ENCODE peak calls at places on chromosome 11, in ten cellular contexts. L is A673; N is IMR-90; X is heart right ventricle; Q is uterus; R is neural progenitor cell; O is stomach; E is tibial nerve; V is Peyer's patch; P is CD8-positive, alpha-beta T cell. H is an unnamed sample.
A peak's percentile ranks its signal among the peaks of the same experiment; 100 is the strongest.

GRCh38 chr11:75733346-75734107 is 15.9 kb downstream of the MOGAT2 start:
- DNase-seq in L (peak; percentile 70), N (no peak), X (no peak), Q (no peak), R (peak; percentile 39), O (peak; percentile 61), E (no peak), V (no peak), P (no peak), H (no peak)

GRCh38 chr11:19079643-19080440 is 19.3 kb upstream of the MRGPRX2 start:
- DNase-seq in L (peak; percentile 5), N (peak; percentile 68), X (no peak), Q (peak; percentile 25), R (no peak), O (no peak), E (no peak), V (no peak), P (no peak), H (no peak)

GRCh38 chr11:76394411-76394810 is 13.3 kb downstream of the GVQW3 start:
- DNase-seq in L (no peak), N (no peak), X (no peak), Q (no peak), R (no peak), O (no peak), E (no peak), V (no peak), P (no peak), H (no peak)

GRCh38 chr11:105244157-105244820 is 104.7 kb upstream of the CARD18 start:
- DNase-seq in L (peak; percentile 40), N (peak; percentile 98), X (peak; percentile 48), Q (no peak), R (no peak), O (no peak), E (no peak), V (no peak), P (no peak), H (no peak)

GRCh38 chr11:23772081-23772480 is 724.8 kb upstream of the LUZP2 start:
- DNase-seq in L (no peak), N (peak; percentile 74), X (no peak), Q (no peak), R (no peak), O (no peak), E (no peak), V (no peak), P (no peak), H (no peak)

GRCh38 chr11:66996609-66997273 is 21.6 kb downstream of the C11orf86 start:
- DNase-seq in L (no peak), N (peak; percentile 76), X (no peak), Q (no peak), R (no peak), O (no peak), E (no peak), V (no peak), P (no peak), H (no peak)

GRCh38 chr11:125593113-125593761 is 585 bp downstream of the STT3A start:
- DNase-seq in L (no peak), N (peak; percentile 46), X (no peak), Q (no peak), R (no peak), O (no peak), E (no peak), V (no peak), P (no peak), H (no peak)

GRCh38 chr11:128828350-128828749 is 38.7 kb downstream of the KCNJ1 start:
- DNase-seq in L (no peak), N (peak; percentile 27), X (no peak), Q (no peak), R (no peak), O (no peak), E (no peak), V (no peak), P (no peak), H (no peak)

GRCh38 chr11:117986981-117987495 is 844 bp downstream of the IL10RA start:
- DNase-seq in L (no peak), N (no peak), X (no peak), Q (no peak), R (no peak), O (no peak), E (no peak), V (peak; percentile 69), P (peak; percentile 24), H (peak; percentile 31)

GRCh38 chr11:119479685-119480275 is 56.8 kb upstream of the THY1 start:
- DNase-seq in L (peak; percentile 77), N (peak; percentile 65), X (no peak), Q (no peak), R (peak; percentile 67), O (no peak), E (no peak), V (no peak), P (no peak), H (no peak)

GRCh38 chr11:119722281-119722794 is 6.7 kb downstream of the NECTIN1 start:
- DNase-seq in L (no peak), N (no peak), X (no peak), Q (no peak), R (no peak), O (peak; percentile 67), E (no peak), V (no peak), P (no peak), H (no peak)

GRCh38 chr11:64372802-64373597 is 14.0 kb downstream of the RPS6KA4 start:
- DNase-seq in L (peak; percentile 97), N (no peak), X (no peak), Q (no peak), R (no peak), O (no peak), E (no peak), V (no peak), P (no peak), H (no peak)

DNA sequence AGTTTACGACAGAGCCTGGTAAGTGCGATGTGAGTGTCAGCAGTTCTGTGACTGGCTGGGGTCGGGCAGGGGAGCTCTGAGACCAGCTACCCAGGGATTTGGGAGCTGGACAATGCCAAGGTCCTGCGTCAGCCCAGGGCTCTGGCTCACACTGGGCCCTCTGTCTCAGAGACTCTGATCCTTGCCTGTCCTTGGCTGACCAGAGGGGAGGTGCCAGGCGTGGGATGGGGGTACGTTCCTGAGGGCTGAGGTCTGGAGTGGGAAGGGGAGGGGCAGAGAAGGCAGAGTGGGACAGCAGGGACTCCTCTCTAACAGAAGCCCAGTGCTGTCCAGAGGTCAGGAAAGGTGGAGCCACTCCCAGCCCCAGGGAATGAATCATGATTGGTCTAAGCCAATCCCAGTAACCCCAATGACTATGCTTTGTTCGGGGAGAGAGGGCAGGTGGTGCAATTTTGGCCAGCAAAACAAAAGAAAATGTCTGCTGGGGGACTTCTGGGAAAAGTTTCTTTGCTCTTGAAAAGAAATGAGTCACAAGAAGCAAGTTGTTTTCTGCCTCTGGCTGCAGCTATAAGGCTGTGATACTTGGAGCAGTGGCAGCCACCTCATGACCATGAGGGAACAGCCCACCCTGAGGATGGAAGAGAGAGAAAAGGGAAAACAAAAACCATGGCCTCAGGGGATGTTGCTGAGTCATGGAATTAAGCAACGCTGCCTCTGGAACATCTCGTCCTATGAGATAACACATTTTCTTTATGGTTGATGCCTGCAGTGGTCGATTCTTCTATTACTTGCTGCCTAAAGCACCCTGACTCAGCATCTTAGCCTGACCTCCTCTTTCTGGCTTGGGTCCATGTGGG is 108.3 kb downstream of the CHST1 start:
- DNase-seq in L (peak; percentile 41), N (no peak), X (no peak), Q (no peak), R (no peak), O (no peak), E (no peak), V (no peak), P (no peak), H (no peak)
- H3K9me3 ChIP-seq in L (no peaks in the 10 kb centered on the region), N (no peaks in the 10 kb centered on the region), X (peaks cover 11% of the 10 kb centered on the region), Q (no peaks in the 10 kb centered on the region), R (no peaks in the 10 kb centered on the region), O (no peaks in the 10 kb centered on the region), E (peaks cover 13% of the 10 kb centered on the region), V (no peaks in the 10 kb centered on the region), P (no peaks in the 10 kb centered on the region), H (no peaks in the 10 kb centered on the region)

GRCh38 chr11:12888525-12889158 is 120.5 kb upstream of the RASSF10 start:
- DNase-seq in L (peak; percentile 83), N (peak; percentile 90), X (peak; percentile 90), Q (peak; percentile 85), R (peak; percentile 87), O (peak; percentile 91), E (peak; percentile 97), V (peak; percentile 49), P (peak; percentile 14), H (peak; percentile 44)
- H3K27ac ChIP-seq in L (no peak overlapping the region), N (peak overlapping the region; percentile 60), X (peak overlapping the region; percentile 48), Q (peak overlapping the region; percentile 57), R (no peak overlapping the region), O (peak overlapping the region; percentile 67), E (peak overlapping the region; percentile 29), V (peak overlapping the region; percentile 36), P (no peak overlapping the region), H (no peak overlapping the region)

GRCh38 chr11:43360361-43361032 is 1.8 kb downstream of the TTC17 start:
- DNase-seq in L (peak; percentile 80), N (peak; percentile 42), X (no peak), Q (no peak), R (no peak), O (no peak), E (no peak), V (no peak), P (no peak), H (no peak)
- H3K4me3 ChIP-seq in L (peak overlapping the region; percentile 68), N (peak overlapping the region; percentile 93), X (no peak overlapping the region), Q (no peak overlapping the region), R (peak overlapping the region; percentile 79), O (no peak overlapping the region), E (no peak overlapping the region), V (peak overlapping the region; percentile 73), P (no peak overlapping the region), H (peak overlapping the region; percentile 83)

DNA sequence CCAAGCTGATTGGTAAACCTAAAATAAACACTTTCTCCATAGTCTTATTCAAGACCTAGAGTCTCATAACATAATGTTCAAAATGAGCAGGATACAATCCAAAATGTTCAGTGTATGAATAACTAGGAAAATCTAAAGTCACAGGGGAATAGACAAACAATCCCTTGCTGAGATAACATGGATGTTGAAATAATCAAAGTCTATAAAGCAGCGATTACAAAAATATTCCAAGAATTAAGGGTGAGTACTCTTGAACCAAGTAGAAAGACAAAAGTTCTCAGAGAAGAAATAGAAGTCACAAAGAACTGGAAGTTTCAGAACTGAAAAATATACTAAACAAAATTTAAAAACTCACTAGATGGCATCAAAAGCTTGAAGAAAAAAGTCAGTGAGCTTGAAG is 561.0 kb downstream of the INSC start:
- DNase-seq in L (no peak), N (no peak), X (no peak), Q (no peak), R (no peak), O (no peak), E (no peak), V (no peak), P (no peak), H (no peak)
- H3K9me3 ChIP-seq in L (peaks cover 12% of the 10 kb centered on the region), N (no peaks in the 10 kb centered on the region), X (peaks cover 34% of the 10 kb centered on the region), Q (no peaks in the 10 kb centered on the region), R (peaks cover 15% of the 10 kb centered on the region), O (no peaks in the 10 kb centered on the region), E (peaks cover 38% of the 10 kb centered on the region), V (no peaks in the 10 kb centered on the region), P (no peaks in the 10 kb centered on the region), H (no peaks in the 10 kb centered on the region)